ENCODE peak calls at places on chromosomes 2 and 18, in five cellular contexts. One of them, this sample, is unnamed.

GRCh38 chr2:70664525-70664924 is 103.5 kb downstream of the ADD2 start:
- DNase-seq in GM06990: no peak
- DNase-seq in testis: no peak
- DNase-seq in HepG2: no peak
- DNase-seq in mucosa of descending colon: no peak
- DNase-seq in this sample: peak

GRCh38 chr2:29705636-29706035 is 215.8 kb downstream of the ALK start:
- DNase-seq in GM06990: no peak
- DNase-seq in testis: no peak
- DNase-seq in HepG2: no peak
- DNase-seq in mucosa of descending colon: no peak
- DNase-seq in this sample: no peak

GRCh38 chr2:179275280-179276013 is 10.8 kb upstream of the SESTD1 start:
- DNase-seq in GM06990: no peak
- DNase-seq in testis: no peak
- DNase-seq in HepG2: peak
- DNase-seq in mucosa of descending colon: no peak
- DNase-seq in this sample: no peak

GRCh38 chr2:62065243-62065642 is 130.7 kb upstream of the B3GNT2 start:
- DNase-seq in GM06990: peak
- DNase-seq in testis: no peak
- DNase-seq in HepG2: no peak
- DNase-seq in mucosa of descending colon: no peak
- DNase-seq in this sample: no peak

GRCh38 chr2:152247337-152247695 is 71.8 kb upstream of the STAM2 start:
- DNase-seq in GM06990: no peak
- DNase-seq in testis: no peak
- DNase-seq in HepG2: no peak
- DNase-seq in mucosa of descending colon: no peak
- DNase-seq in this sample: no peak

GRCh38 chr2:232439758-232440135 is 16.2 kb upstream of the ALPI start:
- DNase-seq in GM06990: no peak
- DNase-seq in testis: no peak
- DNase-seq in HepG2: no peak
- DNase-seq in mucosa of descending colon: no peak
- DNase-seq in this sample: no peak

GRCh38 chr2:1793868-1794445 is 49.6 kb upstream of the PXDN start:
- DNase-seq in GM06990: no peak
- DNase-seq in testis: peak
- DNase-seq in HepG2: no peak
- DNase-seq in mucosa of descending colon: peak
- DNase-seq in this sample: no peak

GRCh38 chr2:20164061-20164733 is 60.7 kb downstream of the SDC1 start:
- DNase-seq in GM06990: no peak
- DNase-seq in testis: no peak
- DNase-seq in HepG2: no peak
- DNase-seq in mucosa of descending colon: no peak
- DNase-seq in this sample: no peak

GRCh38 chr2:42100696-42101585 is 53.1 kb downstream of the PKDCC start:
- DNase-seq in GM06990: peak
- DNase-seq in testis: peak
- DNase-seq in HepG2: no peak
- DNase-seq in mucosa of descending colon: peak
- DNase-seq in this sample: no peak

GRCh38 chr2:127598711-127599110 is 47.2 kb upstream of the GPR17 start:
- DNase-seq in GM06990: no peak
- DNase-seq in testis: no peak
- DNase-seq in HepG2: no peak
- DNase-seq in mucosa of descending colon: no peak
- DNase-seq in this sample: no peak

GRCh38 chr18:41532344-41533086 is 422.5 kb upstream of the PIK3C3 start:
- DNase-seq in GM06990: no peak
- DNase-seq in testis: no peak
- DNase-seq in HepG2: no peak
- DNase-seq in mucosa of descending colon: no peak
- DNase-seq in this sample: no peak

GRCh38 chr18:650428-650858 is 7.0 kb upstream of the TYMS start:
- DNase-seq in GM06990: peak
- DNase-seq in testis: no peak
- DNase-seq in HepG2: no peak
- DNase-seq in mucosa of descending colon: no peak
- DNase-seq in this sample: peak

GRCh38 chr2:75632091-75632704 is 14.4 kb upstream of the MRPL19 start:
- DNase-seq in GM06990: no peak
- DNase-seq in testis: no peak
- DNase-seq in HepG2: no peak
- DNase-seq in mucosa of descending colon: no peak
- DNase-seq in this sample: no peak

GRCh38 chr2:50196775-50197482 is 835.0 kb downstream of the NRXN1 start:
- DNase-seq in GM06990: no peak
- DNase-seq in testis: no peak
- DNase-seq in HepG2: no peak
- DNase-seq in mucosa of descending colon: no peak
- DNase-seq in this sample: no peak

GRCh38 chr2:153873062-153874048 is 1.6 kb downstream of the GALNT13 start:
- DNase-seq in GM06990: no peak
- DNase-seq in testis: no peak
- DNase-seq in HepG2: no peak
- DNase-seq in mucosa of descending colon: no peak
- DNase-seq in this sample: no peak

GRCh38 chr2:189134485-189134884 is 45.1 kb downstream of the COL5A2 start:
- DNase-seq in GM06990: no peak
- DNase-seq in testis: no peak
- DNase-seq in HepG2: no peak
- DNase-seq in mucosa of descending colon: no peak
- DNase-seq in this sample: no peak

GRCh38 chr2:127568128-127568527 is 32.6 kb downstream of the MYO7B start:
- DNase-seq in GM06990: no peak
- DNase-seq in testis: no peak
- DNase-seq in HepG2: no peak
- DNase-seq in mucosa of descending colon: no peak
- DNase-seq in this sample: no peak

GRCh38 chr2:348517-348916 is 60.6 kb upstream of the ALKAL2 start:
- DNase-seq in GM06990: no peak
- DNase-seq in testis: peak
- DNase-seq in HepG2: no peak
- DNase-seq in mucosa of descending colon: no peak
- DNase-seq in this sample: no peak

GRCh38 chr2:96146881-96147592 is 1.8 kb upstream of the DUSP2 start:
- DNase-seq in GM06990: no peak
- DNase-seq in testis: no peak
- DNase-seq in HepG2: no peak
- DNase-seq in mucosa of descending colon: no peak
- DNase-seq in this sample: no peak

DNA sequence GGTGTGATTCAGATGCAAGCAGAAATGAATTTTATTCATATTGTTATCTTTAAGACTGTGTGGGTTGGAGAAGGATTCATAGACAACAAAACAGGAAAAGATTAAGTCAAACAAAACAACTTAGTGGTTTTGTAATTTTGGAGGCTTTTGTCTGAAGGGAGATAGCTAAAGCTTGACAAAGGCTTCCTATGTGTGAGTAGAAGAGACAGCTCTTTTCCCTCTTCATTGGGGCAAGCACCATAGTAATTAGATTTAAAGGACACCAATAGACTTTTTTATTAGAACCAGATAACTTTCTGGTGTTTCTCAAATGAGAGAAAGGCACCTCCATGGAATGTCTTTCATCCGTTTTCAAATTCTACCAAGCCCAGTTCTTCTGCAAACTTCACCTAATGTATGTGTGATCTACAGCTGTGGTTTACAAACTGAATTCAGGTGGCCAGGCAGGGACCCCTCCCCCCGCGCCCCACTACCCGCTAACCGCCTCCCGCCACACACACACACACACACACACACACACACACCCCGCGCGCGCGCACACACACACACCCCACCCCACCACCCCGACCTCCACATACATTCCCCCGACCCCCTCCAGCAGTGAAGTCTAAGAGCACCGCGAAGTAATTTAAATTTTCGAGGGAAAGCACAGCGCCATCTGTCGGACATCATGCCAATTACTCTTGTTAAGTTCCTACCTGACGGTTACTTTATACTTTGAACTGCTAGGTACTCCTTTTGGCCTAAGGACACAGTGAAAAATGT is 31.7 kb upstream of the PPP1R1C start:
- DNase-seq in GM06990: peak
- DNase-seq in testis: peak
- DNase-seq in HepG2: peak
- DNase-seq in mucosa of descending colon: peak
- DNase-seq in this sample: peak
- H3K4me3 ChIP-seq in GM06990: no peak
- H3K4me3 ChIP-seq in testis: peak
- H3K4me3 ChIP-seq in HepG2: peak
- H3K4me3 ChIP-seq in mucosa of descending colon: no peak
- H3K4me3 ChIP-seq in this sample: peak

DNA sequence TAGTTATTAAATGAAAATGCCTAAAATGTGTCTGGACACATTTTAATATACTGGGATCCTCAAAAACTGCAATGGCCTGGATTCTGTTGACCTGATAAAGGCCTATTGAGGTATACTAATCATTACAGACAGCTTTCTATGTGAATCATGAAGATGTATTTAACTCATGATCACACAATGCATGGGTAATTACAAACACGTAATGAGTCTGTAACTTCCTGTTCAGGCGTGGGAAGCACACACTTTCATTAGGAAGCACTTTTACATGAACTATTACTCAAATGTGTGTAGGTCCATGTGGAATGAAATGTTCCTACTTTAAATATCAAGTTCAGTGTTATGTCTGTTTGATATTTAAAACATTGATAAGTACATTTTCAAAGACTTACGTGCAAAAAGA is 108.7 kb downstream of the NCKAP5 start:
- DNase-seq in GM06990: no peak
- DNase-seq in testis: no peak
- DNase-seq in HepG2: no peak
- DNase-seq in mucosa of descending colon: no peak
- DNase-seq in this sample: no peak
- H3K4me3 ChIP-seq in GM06990: no peak
- H3K4me3 ChIP-seq in testis: no peak
- H3K4me3 ChIP-seq in HepG2: no peak
- H3K4me3 ChIP-seq in mucosa of descending colon: no peak
- H3K4me3 ChIP-seq in this sample: no peak

DNA sequence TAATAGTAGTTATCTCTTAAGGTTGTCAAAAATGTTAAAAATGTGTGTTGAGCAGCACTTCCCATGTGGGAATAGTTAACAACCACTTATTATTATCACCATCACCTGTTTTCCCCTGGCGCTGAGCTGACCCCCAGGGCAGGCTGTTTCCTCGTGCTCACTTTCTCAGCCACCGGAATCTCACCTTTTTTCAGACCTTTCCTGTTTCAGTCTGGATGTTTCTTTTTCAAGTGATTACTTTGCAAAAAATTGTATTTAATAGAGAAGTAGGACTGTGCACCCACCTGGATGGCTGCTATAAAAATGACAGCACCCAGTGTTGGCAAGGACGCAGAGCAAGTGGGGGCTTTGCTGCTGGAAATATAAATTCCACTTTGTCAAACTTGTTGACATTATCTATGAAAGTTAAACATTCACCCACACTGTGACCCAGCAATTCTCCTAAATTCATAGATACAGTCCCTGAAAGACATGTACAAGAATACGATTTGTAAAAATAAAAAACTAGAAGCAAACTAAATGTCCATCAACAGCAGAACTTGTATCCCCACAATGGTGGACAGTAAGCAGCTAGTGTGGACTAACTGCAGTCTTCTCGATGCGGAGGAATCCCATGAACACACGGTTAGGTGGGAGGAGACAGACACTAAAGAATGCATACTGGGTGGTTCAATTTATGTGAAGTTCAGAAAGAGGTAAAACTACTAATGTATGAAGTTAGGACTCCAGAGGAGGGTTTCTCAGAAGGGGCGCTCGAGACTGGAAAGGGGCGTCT is 66.5 kb downstream of the SOWAHC start:
- DNase-seq in GM06990: no peak
- DNase-seq in testis: no peak
- DNase-seq in HepG2: peak
- DNase-seq in mucosa of descending colon: no peak
- DNase-seq in this sample: no peak
- H3K4me3 ChIP-seq in GM06990: no peak
- H3K4me3 ChIP-seq in testis: no peak
- H3K4me3 ChIP-seq in HepG2: peak
- H3K4me3 ChIP-seq in mucosa of descending colon: no peak
- H3K4me3 ChIP-seq in this sample: no peak

GRCh38 chr2:147846382-147847081 is 1.7 kb downstream of the ACVR2A start:
- DNase-seq in GM06990: no peak
- DNase-seq in testis: no peak
- DNase-seq in HepG2: peak
- DNase-seq in mucosa of descending colon: no peak
- DNase-seq in this sample: no peak
- H3K4me3 ChIP-seq in GM06990: no peak
- H3K4me3 ChIP-seq in testis: peak
- H3K4me3 ChIP-seq in HepG2: peak
- H3K4me3 ChIP-seq in mucosa of descending colon: no peak
- H3K4me3 ChIP-seq in this sample: no peak

GRCh38 chr2:108588070-108588668 is 53.9 kb downstream of the LIMS1 start:
- DNase-seq in GM06990: no peak
- DNase-seq in testis: no peak
- DNase-seq in HepG2: no peak
- DNase-seq in mucosa of descending colon: no peak
- DNase-seq in this sample: no peak
- H3K4me3 ChIP-seq in GM06990: no peak
- H3K4me3 ChIP-seq in testis: no peak
- H3K4me3 ChIP-seq in HepG2: no peak
- H3K4me3 ChIP-seq in mucosa of descending colon: no peak
- H3K4me3 ChIP-seq in this sample: no peak

DNA sequence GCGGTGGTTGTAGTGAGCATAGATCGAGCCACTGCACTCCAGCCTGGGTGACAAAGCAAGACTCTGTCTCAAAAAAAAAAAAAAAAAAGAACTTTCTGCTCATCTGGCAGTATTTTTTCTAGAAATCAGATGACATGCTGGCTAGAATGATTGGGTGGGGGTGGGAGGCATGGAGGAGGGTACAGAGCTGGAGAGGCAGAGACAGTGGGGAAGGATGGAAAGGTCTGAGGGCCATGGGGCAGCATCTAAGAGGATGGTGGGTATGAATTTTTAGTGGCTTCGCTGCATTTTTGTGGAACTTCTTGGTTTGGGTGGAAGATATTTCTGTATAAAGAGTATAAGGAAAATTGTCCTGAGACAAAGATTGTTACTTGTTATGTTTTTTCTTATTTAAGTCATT is 23.3 kb downstream of the ARMC9 start:
- DNase-seq in GM06990: no peak
- DNase-seq in testis: no peak
- DNase-seq in HepG2: no peak
- DNase-seq in mucosa of descending colon: no peak
- DNase-seq in this sample: no peak
- H3K4me3 ChIP-seq in GM06990: no peak
- H3K4me3 ChIP-seq in testis: no peak
- H3K4me3 ChIP-seq in HepG2: no peak
- H3K4me3 ChIP-seq in mucosa of descending colon: no peak
- H3K4me3 ChIP-seq in this sample: no peak

This sample was measured in Jurkat, Clone E6-1.